ENCODE peak calls at places on chromosomes 7 and 10, in five cellular contexts. One of them, this sample, is unnamed.

GRCh38 chr7:6015917-6016652 is 7.0 kb downstream of the AIMP2 start:
- DNase-seq in cardiac muscle cell: no peak
- DNase-seq in SJCRH30: peak; percentile 45
- DNase-seq in HepG2: no peak
- DNase-seq in Peyer's patch: no peak
- DNase-seq in this sample: peak; percentile 56

GRCh38 chr10:78169214-78169613 is 135.6 kb downstream of the RPS24 start:
- DNase-seq in cardiac muscle cell: no peak
- DNase-seq in SJCRH30: no peak
- DNase-seq in HepG2: no peak
- DNase-seq in Peyer's patch: no peak
- DNase-seq in this sample: no peak

GRCh38 chr7:46518713-46519112 is 597.6 kb upstream of the IGFBP3 start:
- DNase-seq in cardiac muscle cell: no peak
- DNase-seq in SJCRH30: no peak
- DNase-seq in HepG2: no peak
- DNase-seq in Peyer's patch: no peak
- DNase-seq in this sample: no peak

GRCh38 chr10:122014652-122015248 is 25.8 kb downstream of the TACC2 start:
- DNase-seq in cardiac muscle cell: no peak
- DNase-seq in SJCRH30: no peak
- DNase-seq in HepG2: peak; percentile 55
- DNase-seq in Peyer's patch: no peak
- DNase-seq in this sample: no peak

GRCh38 chr7:101816499-101817030 is 861 bp upstream of the CUX1 start:
- DNase-seq in cardiac muscle cell: peak; percentile 83
- DNase-seq in SJCRH30: peak; percentile 57
- DNase-seq in HepG2: no peak
- DNase-seq in Peyer's patch: peak; percentile 72
- DNase-seq in this sample: peak; percentile 62

GRCh38 chr7:125059861-125060456 is 130.3 kb upstream of the POT1 start:
- DNase-seq in cardiac muscle cell: no peak
- DNase-seq in SJCRH30: peak; percentile 24
- DNase-seq in HepG2: no peak
- DNase-seq in Peyer's patch: no peak
- DNase-seq in this sample: no peak

GRCh38 chr7:85736085-85736484 is 549.2 kb upstream of the SEMA3D start:
- DNase-seq in cardiac muscle cell: no peak
- DNase-seq in SJCRH30: no peak
- DNase-seq in HepG2: no peak
- DNase-seq in Peyer's patch: no peak
- DNase-seq in this sample: no peak

GRCh38 chr7:84399661-84400060 is 205.1 kb upstream of the SEMA3A start:
- DNase-seq in cardiac muscle cell: no peak
- DNase-seq in SJCRH30: peak; percentile 68
- DNase-seq in HepG2: no peak
- DNase-seq in Peyer's patch: no peak
- DNase-seq in this sample: peak; percentile 14

GRCh38 chr7:22481726-22482125 is 18.3 kb downstream of the STEAP1B start:
- DNase-seq in cardiac muscle cell: no peak
- DNase-seq in SJCRH30: peak; percentile 48
- DNase-seq in HepG2: no peak
- DNase-seq in Peyer's patch: no peak
- DNase-seq in this sample: no peak

GRCh38 chr10:28938745-28939144 is 261.4 kb downstream of the BAMBI start:
- DNase-seq in cardiac muscle cell: no peak
- DNase-seq in SJCRH30: peak; percentile 3
- DNase-seq in HepG2: no peak
- DNase-seq in Peyer's patch: no peak
- DNase-seq in this sample: no peak

GRCh38 chr7:101173752-101174244 is 6.3 kb downstream of the NAT16 start:
- DNase-seq in cardiac muscle cell: no peak
- DNase-seq in SJCRH30: peak; percentile 45
- DNase-seq in HepG2: no peak
- DNase-seq in Peyer's patch: peak; percentile 73
- DNase-seq in this sample: no peak

GRCh38 chr7:913736-914520 is 37.6 kb downstream of the GET4 start:
- DNase-seq in cardiac muscle cell: no peak
- DNase-seq in SJCRH30: no peak
- DNase-seq in HepG2: no peak
- DNase-seq in Peyer's patch: peak; percentile 94
- DNase-seq in this sample: no peak

GRCh38 chr10:121373411-121373810 is 224.8 kb downstream of the FGFR2 start:
- DNase-seq in cardiac muscle cell: no peak
- DNase-seq in SJCRH30: no peak
- DNase-seq in HepG2: no peak
- DNase-seq in Peyer's patch: no peak
- DNase-seq in this sample: no peak

GRCh38 chr10:89090760-89091455 is 100.3 kb downstream of the FAS start:
- DNase-seq in cardiac muscle cell: no peak
- DNase-seq in SJCRH30: no peak
- DNase-seq in HepG2: no peak
- DNase-seq in Peyer's patch: no peak
- DNase-seq in this sample: no peak

GRCh38 chr7:30144659-30145321 is 10.0 kb downstream of the MTURN start:
- DNase-seq in cardiac muscle cell: no peak
- DNase-seq in SJCRH30: no peak
- DNase-seq in HepG2: no peak
- DNase-seq in Peyer's patch: no peak
- DNase-seq in this sample: no peak

GRCh38 chr7:64867863-64868440 is 35.1 kb upstream of the ZNF273 start:
- DNase-seq in cardiac muscle cell: no peak
- DNase-seq in SJCRH30: no peak
- DNase-seq in HepG2: no peak
- DNase-seq in Peyer's patch: no peak
- DNase-seq in this sample: no peak

GRCh38 chr7:69504733-69505132 is 93.5 kb upstream of the AUTS2 start:
- DNase-seq in cardiac muscle cell: no peak
- DNase-seq in SJCRH30: no peak
- DNase-seq in HepG2: no peak
- DNase-seq in Peyer's patch: no peak
- DNase-seq in this sample: no peak

GRCh38 chr10:112382539-112383235 is 8.8 kb downstream of the ACSL5 start:
- DNase-seq in cardiac muscle cell: no peak
- DNase-seq in SJCRH30: peak; percentile 10
- DNase-seq in HepG2: no peak
- DNase-seq in Peyer's patch: no peak
- DNase-seq in this sample: no peak

GRCh38 chr7:139923090-139923489 is 94.0 kb downstream of the TBXAS1 start:
- DNase-seq in cardiac muscle cell: no peak
- DNase-seq in SJCRH30: no peak
- DNase-seq in HepG2: no peak
- DNase-seq in Peyer's patch: no peak
- DNase-seq in this sample: no peak

GRCh38 chr7:38716397-38716796 is 85.2 kb upstream of the AMPH start:
- DNase-seq in cardiac muscle cell: no peak
- DNase-seq in SJCRH30: no peak
- DNase-seq in HepG2: no peak
- DNase-seq in Peyer's patch: no peak
- DNase-seq in this sample: no peak

GRCh38 chr7:132933076-132933466 is 148.8 kb downstream of the CHCHD3 start:
- DNase-seq in cardiac muscle cell: no peak
- DNase-seq in SJCRH30: no peak
- DNase-seq in HepG2: no peak
- DNase-seq in Peyer's patch: no peak
- DNase-seq in this sample: peak; percentile 35

GRCh38 chr10:45040921-45041320 is 40.2 kb downstream of the ZNF22 start:
- DNase-seq in cardiac muscle cell: no peak
- DNase-seq in SJCRH30: no peak
- DNase-seq in HepG2: no peak
- DNase-seq in Peyer's patch: no peak
- DNase-seq in this sample: no peak

GRCh38 chr7:135862586-135863361 is 114.2 kb upstream of the FAM180A start:
- DNase-seq in cardiac muscle cell: peak; percentile 35
- DNase-seq in SJCRH30: peak; percentile 84
- DNase-seq in HepG2: no peak
- DNase-seq in Peyer's patch: no peak
- DNase-seq in this sample: no peak

GRCh38 chr10:68594405-68594804 is 34.3 kb downstream of the TET1 start:
- DNase-seq in cardiac muscle cell: no peak
- DNase-seq in SJCRH30: no peak
- DNase-seq in HepG2: no peak
- DNase-seq in Peyer's patch: no peak
- DNase-seq in this sample: peak; percentile 25

GRCh38 chr7:12709731-12710502 is 22.5 kb downstream of the ARL4A start:
- DNase-seq in cardiac muscle cell: no peak
- DNase-seq in SJCRH30: no peak
- DNase-seq in HepG2: no peak
- DNase-seq in Peyer's patch: no peak
- DNase-seq in this sample: no peak

GRCh38 chr10:96664563-96664962 is 55.8 kb downstream of the PIK3AP1 start:
- DNase-seq in cardiac muscle cell: no peak
- DNase-seq in SJCRH30: no peak
- DNase-seq in HepG2: no peak
- DNase-seq in Peyer's patch: no peak
- DNase-seq in this sample: no peak
- H3K4me1 ChIP-seq in cardiac muscle cell: peaks cover 21% of the 10 kb centered on the region
- H3K4me1 ChIP-seq in SJCRH30: no peaks in the 10 kb centered on the region
- H3K4me1 ChIP-seq in HepG2: peaks cover 32% of the 10 kb centered on the region
- H3K4me1 ChIP-seq in Peyer's patch: no peaks in the 10 kb centered on the region
- H3K4me1 ChIP-seq in this sample: no peaks in the 10 kb centered on the region

DNA sequence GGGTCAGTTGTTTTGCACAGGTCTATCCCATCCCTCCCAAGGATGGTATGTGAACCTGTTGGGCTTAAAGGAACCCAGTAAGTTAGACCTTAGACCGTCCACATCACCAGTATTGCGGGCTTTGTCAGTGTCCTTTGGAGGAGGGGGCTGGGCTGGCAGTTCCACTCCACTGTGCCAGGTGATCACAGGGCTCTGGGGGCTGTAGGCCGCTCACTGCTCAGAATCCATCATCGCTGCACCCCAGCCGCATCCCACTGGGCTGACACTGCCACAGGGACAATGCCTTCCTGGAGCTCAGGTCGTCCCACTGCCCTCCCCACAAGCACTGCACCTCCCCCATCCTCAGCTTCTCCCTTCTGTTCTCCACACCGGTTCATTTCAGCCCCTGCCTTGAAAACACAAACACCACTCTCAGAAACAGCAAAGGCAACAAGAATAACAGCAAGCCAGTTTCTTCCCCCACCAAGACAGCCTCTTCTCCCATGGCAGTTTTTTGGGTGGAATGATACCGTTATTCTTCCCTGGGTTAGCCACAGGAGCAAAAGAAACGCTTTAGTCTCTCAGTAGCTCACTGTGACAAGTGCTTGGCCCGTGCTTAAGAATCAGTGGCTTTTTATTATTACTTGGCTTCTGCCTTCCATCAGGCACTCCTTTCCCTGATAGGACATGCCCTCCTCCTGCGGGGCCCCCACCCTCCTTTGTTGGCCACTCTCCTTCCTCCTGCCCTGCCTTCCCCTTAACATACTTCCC is 111.2 kb downstream of the GRK5 start:
- DNase-seq in cardiac muscle cell: no peak
- DNase-seq in SJCRH30: no peak
- DNase-seq in HepG2: no peak
- DNase-seq in Peyer's patch: no peak
- DNase-seq in this sample: no peak
- H3K4me1 ChIP-seq in cardiac muscle cell: peaks cover 30% of the 10 kb centered on the region
- H3K4me1 ChIP-seq in SJCRH30: peaks cover 61% of the 10 kb centered on the region
- H3K4me1 ChIP-seq in HepG2: peaks cover 94% of the 10 kb centered on the region
- H3K4me1 ChIP-seq in Peyer's patch: peaks cover 9% of the 10 kb centered on the region
- H3K4me1 ChIP-seq in this sample: peaks cover 12% of the 10 kb centered on the region

GRCh38 chr10:85100495-85100894 is 772.1 kb downstream of the CCSER2 start:
- DNase-seq in cardiac muscle cell: no peak
- DNase-seq in SJCRH30: no peak
- DNase-seq in HepG2: no peak
- DNase-seq in Peyer's patch: no peak
- DNase-seq in this sample: no peak
- H3K4me1 ChIP-seq in cardiac muscle cell: no peaks in the 10 kb centered on the region
- H3K4me1 ChIP-seq in SJCRH30: no peaks in the 10 kb centered on the region
- H3K4me1 ChIP-seq in HepG2: no peaks in the 10 kb centered on the region
- H3K4me1 ChIP-seq in Peyer's patch: no peaks in the 10 kb centered on the region
- H3K4me1 ChIP-seq in this sample: no peaks in the 10 kb centered on the region

GRCh38 chr7:114922652-114923402 is 933 bp downstream of the MDFIC start:
- DNase-seq in cardiac muscle cell: peak; percentile 60
- DNase-seq in SJCRH30: peak; percentile 78
- DNase-seq in HepG2: no peak
- DNase-seq in Peyer's patch: peak; percentile 60
- DNase-seq in this sample: no peak
- H3K4me1 ChIP-seq in cardiac muscle cell: peaks cover 9% of the 10 kb centered on the region
- H3K4me1 ChIP-seq in SJCRH30: peaks cover 4% of the 10 kb centered on the region
- H3K4me1 ChIP-seq in HepG2: peaks cover 19% of the 10 kb centered on the region
- H3K4me1 ChIP-seq in Peyer's patch: no peaks in the 10 kb centered on the region
- H3K4me1 ChIP-seq in this sample: no peaks in the 10 kb centered on the region

GRCh38 chr7:108323305-108323832 is 132.9 kb downstream of the NRCAM start:
- DNase-seq in cardiac muscle cell: no peak
- DNase-seq in SJCRH30: no peak
- DNase-seq in HepG2: no peak
- DNase-seq in Peyer's patch: no peak
- DNase-seq in this sample: no peak
- H3K4me1 ChIP-seq in cardiac muscle cell: no peaks in the 10 kb centered on the region
- H3K4me1 ChIP-seq in SJCRH30: peaks cover 3% of the 10 kb centered on the region
- H3K4me1 ChIP-seq in HepG2: no peaks in the 10 kb centered on the region
- H3K4me1 ChIP-seq in Peyer's patch: no peaks in the 10 kb centered on the region
- H3K4me1 ChIP-seq in this sample: peaks cover 25% of the 10 kb centered on the region

GRCh38 chr7:78317371-78317770 is 518.8 kb downstream of the PHTF2 start:
- DNase-seq in cardiac muscle cell: no peak
- DNase-seq in SJCRH30: no peak
- DNase-seq in HepG2: no peak
- DNase-seq in Peyer's patch: no peak
- DNase-seq in this sample: no peak
- H3K4me1 ChIP-seq in cardiac muscle cell: no peaks in the 10 kb centered on the region
- H3K4me1 ChIP-seq in SJCRH30: no peaks in the 10 kb centered on the region
- H3K4me1 ChIP-seq in HepG2: no peaks in the 10 kb centered on the region
- H3K4me1 ChIP-seq in Peyer's patch: no peaks in the 10 kb centered on the region
- H3K4me1 ChIP-seq in this sample: no peaks in the 10 kb centered on the region

GRCh38 chr7:92740713-92741126 is 95.7 kb downstream of the CDK6 start:
- DNase-seq in cardiac muscle cell: no peak
- DNase-seq in SJCRH30: no peak
- DNase-seq in HepG2: no peak
- DNase-seq in Peyer's patch: no peak
- DNase-seq in this sample: no peak
- H3K4me1 ChIP-seq in cardiac muscle cell: no peaks in the 10 kb centered on the region
- H3K4me1 ChIP-seq in SJCRH30: no peaks in the 10 kb centered on the region
- H3K4me1 ChIP-seq in HepG2: peaks cover 42% of the 10 kb centered on the region
- H3K4me1 ChIP-seq in Peyer's patch: no peaks in the 10 kb centered on the region
- H3K4me1 ChIP-seq in this sample: no peaks in the 10 kb centered on the region

GRCh38 chr7:142887282-142888015 is 1.9 kb upstream of the TRPV6 start:
- DNase-seq in cardiac muscle cell: no peak
- DNase-seq in SJCRH30: no peak
- DNase-seq in HepG2: no peak
- DNase-seq in Peyer's patch: peak; percentile 24
- DNase-seq in this sample: no peak
- H3K4me1 ChIP-seq in cardiac muscle cell: no peaks in the 10 kb centered on the region
- H3K4me1 ChIP-seq in SJCRH30: no peaks in the 10 kb centered on the region
- H3K4me1 ChIP-seq in HepG2: no peaks in the 10 kb centered on the region
- H3K4me1 ChIP-seq in Peyer's patch: no peaks in the 10 kb centered on the region
- H3K4me1 ChIP-seq in this sample: no peaks in the 10 kb centered on the region

GRCh38 chr10:119233123-119233820 is 25.9 kb downstream of the GRK5 start:
- DNase-seq in cardiac muscle cell: no peak
- DNase-seq in SJCRH30: no peak
- DNase-seq in HepG2: no peak
- DNase-seq in Peyer's patch: no peak
- DNase-seq in this sample: no peak

GRCh38 chr10:119233821-119234220 is 26.4 kb downstream of the GRK5 start:
- DNase-seq in cardiac muscle cell: no peak
- DNase-seq in SJCRH30: peak; percentile 27
- DNase-seq in HepG2: no peak
- DNase-seq in Peyer's patch: no peak
- DNase-seq in this sample: no peak

GRCh38 chr10:119238577-119238976 is 31.2 kb downstream of the GRK5 start:
- DNase-seq in cardiac muscle cell: no peak
- DNase-seq in SJCRH30: no peak
- DNase-seq in HepG2: no peak
- DNase-seq in Peyer's patch: no peak
- DNase-seq in this sample: no peak

GRCh38 chr10:119237722-119238436 is 30.5 kb downstream of the GRK5 start:
- DNase-seq in cardiac muscle cell: no peak
- DNase-seq in SJCRH30: peak; percentile 31
- DNase-seq in HepG2: no peak
- DNase-seq in Peyer's patch: no peak
- DNase-seq in this sample: no peak

GRCh38 chr10:119235381-119235780 is 28.0 kb downstream of the GRK5 start:
- DNase-seq in cardiac muscle cell: no peak
- DNase-seq in SJCRH30: peak; percentile 39
- DNase-seq in HepG2: no peak
- DNase-seq in Peyer's patch: no peak
- DNase-seq in this sample: no peak
- H3K4me1 ChIP-seq in cardiac muscle cell: peaks cover 19% of the 10 kb centered on the region
- H3K4me1 ChIP-seq in SJCRH30: peaks cover 14% of the 10 kb centered on the region
- H3K4me1 ChIP-seq in HepG2: peaks cover 60% of the 10 kb centered on the region
- H3K4me1 ChIP-seq in Peyer's patch: no peaks in the 10 kb centered on the region
- H3K4me1 ChIP-seq in this sample: peaks cover 8% of the 10 kb centered on the region

This sample was measured in BE2C.